ENCODE peak calls at places on chromosome 18, in ten cellular contexts. One of them, this sample, is unnamed.

GRCh38 chr18:74353169-74353775 is 37.6 kb downstream of the C18orf63 start:
- DNase-seq in heart left ventricle: no peak
- DNase-seq in stimulated activated naive CD8-positive, alpha-beta T cell treated with anti-CD3 and anti-CD28 coated beads, Interleukin-15, Interleukin-2, amounts not matched to agents 100 U/mL and 50 U/mL, for 24 hours: peak; percentile 33
- DNase-seq in HT-29: peak; percentile 56
- DNase-seq in stimulated activated CD4-positive, alpha-beta T cell treated with anti-CD3 and anti-CD28 coated beads, TNF-alpha, amount 100 ng/mL, for 24 hours: no peak
- DNase-seq in hippocampal formation: peak; percentile 91
- DNase-seq in Calu3: peak; percentile 63
- DNase-seq in CD8-positive, alpha-beta T cell: peak; percentile 56
- DNase-seq in fibroblast of the aortic adventitia: peak; percentile 87
- DNase-seq in DMS153: peak; percentile 60
- DNase-seq in this sample: peak; percentile 25

GRCh38 chr18:79294235-79294634 is 101.5 kb upstream of the NFATC1 start:
- DNase-seq in heart left ventricle: no peak
- DNase-seq in stimulated activated naive CD8-positive, alpha-beta T cell treated with anti-CD3 and anti-CD28 coated beads, Interleukin-15, Interleukin-2, amounts not matched to agents 100 U/mL and 50 U/mL, for 24 hours: no peak
- DNase-seq in HT-29: no peak
- DNase-seq in stimulated activated CD4-positive, alpha-beta T cell treated with anti-CD3 and anti-CD28 coated beads, TNF-alpha, amount 100 ng/mL, for 24 hours: no peak
- DNase-seq in hippocampal formation: no peak
- DNase-seq in Calu3: no peak
- DNase-seq in CD8-positive, alpha-beta T cell: no peak
- DNase-seq in fibroblast of the aortic adventitia: no peak
- DNase-seq in DMS153: no peak
- DNase-seq in this sample: no peak

GRCh38 chr18:44802508-44802907 is 121.8 kb downstream of the SETBP1 start:
- DNase-seq in heart left ventricle: no peak
- DNase-seq in stimulated activated naive CD8-positive, alpha-beta T cell treated with anti-CD3 and anti-CD28 coated beads, Interleukin-15, Interleukin-2, amounts not matched to agents 100 U/mL and 50 U/mL, for 24 hours: no peak
- DNase-seq in HT-29: no peak
- DNase-seq in stimulated activated CD4-positive, alpha-beta T cell treated with anti-CD3 and anti-CD28 coated beads, TNF-alpha, amount 100 ng/mL, for 24 hours: no peak
- DNase-seq in hippocampal formation: no peak
- DNase-seq in Calu3: no peak
- DNase-seq in CD8-positive, alpha-beta T cell: no peak
- DNase-seq in fibroblast of the aortic adventitia: peak; percentile 39
- DNase-seq in DMS153: no peak
- DNase-seq in this sample: no peak

GRCh38 chr18:48308027-48308635 is 101.1 kb downstream of the ZBTB7C start:
- DNase-seq in heart left ventricle: no peak
- DNase-seq in stimulated activated naive CD8-positive, alpha-beta T cell treated with anti-CD3 and anti-CD28 coated beads, Interleukin-15, Interleukin-2, amounts not matched to agents 100 U/mL and 50 U/mL, for 24 hours: no peak
- DNase-seq in HT-29: peak; percentile 86
- DNase-seq in stimulated activated CD4-positive, alpha-beta T cell treated with anti-CD3 and anti-CD28 coated beads, TNF-alpha, amount 100 ng/mL, for 24 hours: no peak
- DNase-seq in hippocampal formation: no peak
- DNase-seq in Calu3: peak; percentile 68
- DNase-seq in CD8-positive, alpha-beta T cell: no peak
- DNase-seq in fibroblast of the aortic adventitia: no peak
- DNase-seq in DMS153: no peak
- DNase-seq in this sample: no peak

GRCh38 chr18:67145586-67146292 is 370.8 kb downstream of the DSEL start:
- DNase-seq in heart left ventricle: no peak
- DNase-seq in stimulated activated naive CD8-positive, alpha-beta T cell treated with anti-CD3 and anti-CD28 coated beads, Interleukin-15, Interleukin-2, amounts not matched to agents 100 U/mL and 50 U/mL, for 24 hours: no peak
- DNase-seq in HT-29: no peak
- DNase-seq in stimulated activated CD4-positive, alpha-beta T cell treated with anti-CD3 and anti-CD28 coated beads, TNF-alpha, amount 100 ng/mL, for 24 hours: no peak
- DNase-seq in hippocampal formation: no peak
- DNase-seq in Calu3: no peak
- DNase-seq in CD8-positive, alpha-beta T cell: no peak
- DNase-seq in fibroblast of the aortic adventitia: no peak
- DNase-seq in DMS153: no peak
- DNase-seq in this sample: no peak

GRCh38 chr18:25109484-25109883 is 242.5 kb downstream of the ZNF521 start:
- DNase-seq in heart left ventricle: no peak
- DNase-seq in stimulated activated naive CD8-positive, alpha-beta T cell treated with anti-CD3 and anti-CD28 coated beads, Interleukin-15, Interleukin-2, amounts not matched to agents 100 U/mL and 50 U/mL, for 24 hours: no peak
- DNase-seq in HT-29: no peak
- DNase-seq in stimulated activated CD4-positive, alpha-beta T cell treated with anti-CD3 and anti-CD28 coated beads, TNF-alpha, amount 100 ng/mL, for 24 hours: no peak
- DNase-seq in hippocampal formation: no peak
- DNase-seq in Calu3: no peak
- DNase-seq in CD8-positive, alpha-beta T cell: no peak
- DNase-seq in fibroblast of the aortic adventitia: no peak
- DNase-seq in DMS153: no peak
- DNase-seq in this sample: no peak

GRCh38 chr18:55491606-55492005 is 96.4 kb downstream of the TCF4 start:
- DNase-seq in heart left ventricle: no peak
- DNase-seq in stimulated activated naive CD8-positive, alpha-beta T cell treated with anti-CD3 and anti-CD28 coated beads, Interleukin-15, Interleukin-2, amounts not matched to agents 100 U/mL and 50 U/mL, for 24 hours: no peak
- DNase-seq in HT-29: no peak
- DNase-seq in stimulated activated CD4-positive, alpha-beta T cell treated with anti-CD3 and anti-CD28 coated beads, TNF-alpha, amount 100 ng/mL, for 24 hours: no peak
- DNase-seq in hippocampal formation: no peak
- DNase-seq in Calu3: no peak
- DNase-seq in CD8-positive, alpha-beta T cell: no peak
- DNase-seq in fibroblast of the aortic adventitia: no peak
- DNase-seq in DMS153: no peak
- DNase-seq in this sample: no peak

GRCh38 chr18:20997371-20997770 is 114.2 kb downstream of the ROCK1 start:
- DNase-seq in heart left ventricle: no peak
- DNase-seq in stimulated activated naive CD8-positive, alpha-beta T cell treated with anti-CD3 and anti-CD28 coated beads, Interleukin-15, Interleukin-2, amounts not matched to agents 100 U/mL and 50 U/mL, for 24 hours: no peak
- DNase-seq in HT-29: no peak
- DNase-seq in stimulated activated CD4-positive, alpha-beta T cell treated with anti-CD3 and anti-CD28 coated beads, TNF-alpha, amount 100 ng/mL, for 24 hours: no peak
- DNase-seq in hippocampal formation: no peak
- DNase-seq in Calu3: no peak
- DNase-seq in CD8-positive, alpha-beta T cell: no peak
- DNase-seq in fibroblast of the aortic adventitia: no peak
- DNase-seq in DMS153: no peak
- DNase-seq in this sample: no peak

GRCh38 chr18:32442575-32442974 is 28.1 kb downstream of the GAREM1 start:
- DNase-seq in heart left ventricle: no peak
- DNase-seq in stimulated activated naive CD8-positive, alpha-beta T cell treated with anti-CD3 and anti-CD28 coated beads, Interleukin-15, Interleukin-2, amounts not matched to agents 100 U/mL and 50 U/mL, for 24 hours: no peak
- DNase-seq in HT-29: no peak
- DNase-seq in stimulated activated CD4-positive, alpha-beta T cell treated with anti-CD3 and anti-CD28 coated beads, TNF-alpha, amount 100 ng/mL, for 24 hours: no peak
- DNase-seq in hippocampal formation: peak; percentile 65
- DNase-seq in Calu3: no peak
- DNase-seq in CD8-positive, alpha-beta T cell: no peak
- DNase-seq in fibroblast of the aortic adventitia: no peak
- DNase-seq in DMS153: no peak
- DNase-seq in this sample: no peak

GRCh38 chr18:31679133-31679731 is 5.1 kb downstream of the B4GALT6 start:
- DNase-seq in heart left ventricle: no peak
- DNase-seq in stimulated activated naive CD8-positive, alpha-beta T cell treated with anti-CD3 and anti-CD28 coated beads, Interleukin-15, Interleukin-2, amounts not matched to agents 100 U/mL and 50 U/mL, for 24 hours: no peak
- DNase-seq in HT-29: peak; percentile 52
- DNase-seq in stimulated activated CD4-positive, alpha-beta T cell treated with anti-CD3 and anti-CD28 coated beads, TNF-alpha, amount 100 ng/mL, for 24 hours: no peak
- DNase-seq in hippocampal formation: no peak
- DNase-seq in Calu3: no peak
- DNase-seq in CD8-positive, alpha-beta T cell: no peak
- DNase-seq in fibroblast of the aortic adventitia: peak; percentile 85
- DNase-seq in DMS153: no peak
- DNase-seq in this sample: no peak

GRCh38 chr18:57267368-57267767 is 85.0 kb upstream of the ST8SIA3 start:
- DNase-seq in heart left ventricle: no peak
- DNase-seq in stimulated activated naive CD8-positive, alpha-beta T cell treated with anti-CD3 and anti-CD28 coated beads, Interleukin-15, Interleukin-2, amounts not matched to agents 100 U/mL and 50 U/mL, for 24 hours: no peak
- DNase-seq in HT-29: no peak
- DNase-seq in stimulated activated CD4-positive, alpha-beta T cell treated with anti-CD3 and anti-CD28 coated beads, TNF-alpha, amount 100 ng/mL, for 24 hours: no peak
- DNase-seq in hippocampal formation: no peak
- DNase-seq in Calu3: peak; percentile 55
- DNase-seq in CD8-positive, alpha-beta T cell: no peak
- DNase-seq in fibroblast of the aortic adventitia: no peak
- DNase-seq in DMS153: no peak
- DNase-seq in this sample: no peak

GRCh38 chr18:8232791-8233190 is 376.4 kb upstream of the RAB12 start:
- DNase-seq in heart left ventricle: no peak
- DNase-seq in stimulated activated naive CD8-positive, alpha-beta T cell treated with anti-CD3 and anti-CD28 coated beads, Interleukin-15, Interleukin-2, amounts not matched to agents 100 U/mL and 50 U/mL, for 24 hours: no peak
- DNase-seq in HT-29: no peak
- DNase-seq in stimulated activated CD4-positive, alpha-beta T cell treated with anti-CD3 and anti-CD28 coated beads, TNF-alpha, amount 100 ng/mL, for 24 hours: no peak
- DNase-seq in hippocampal formation: no peak
- DNase-seq in Calu3: no peak
- DNase-seq in CD8-positive, alpha-beta T cell: no peak
- DNase-seq in fibroblast of the aortic adventitia: no peak
- DNase-seq in DMS153: no peak
- DNase-seq in this sample: no peak

GRCh38 chr18:10744653-10745052 is 218.8 kb downstream of the NAPG start:
- DNase-seq in heart left ventricle: no peak
- DNase-seq in stimulated activated naive CD8-positive, alpha-beta T cell treated with anti-CD3 and anti-CD28 coated beads, Interleukin-15, Interleukin-2, amounts not matched to agents 100 U/mL and 50 U/mL, for 24 hours: no peak
- DNase-seq in HT-29: no peak
- DNase-seq in stimulated activated CD4-positive, alpha-beta T cell treated with anti-CD3 and anti-CD28 coated beads, TNF-alpha, amount 100 ng/mL, for 24 hours: no peak
- DNase-seq in hippocampal formation: no peak
- DNase-seq in Calu3: no peak
- DNase-seq in CD8-positive, alpha-beta T cell: no peak
- DNase-seq in fibroblast of the aortic adventitia: no peak
- DNase-seq in DMS153: no peak
- DNase-seq in this sample: no peak

GRCh38 chr18:61833387-61833786 is 59.4 kb downstream of the RNF152 start:
- DNase-seq in heart left ventricle: no peak
- DNase-seq in stimulated activated naive CD8-positive, alpha-beta T cell treated with anti-CD3 and anti-CD28 coated beads, Interleukin-15, Interleukin-2, amounts not matched to agents 100 U/mL and 50 U/mL, for 24 hours: no peak
- DNase-seq in HT-29: no peak
- DNase-seq in stimulated activated CD4-positive, alpha-beta T cell treated with anti-CD3 and anti-CD28 coated beads, TNF-alpha, amount 100 ng/mL, for 24 hours: no peak
- DNase-seq in hippocampal formation: no peak
- DNase-seq in Calu3: no peak
- DNase-seq in CD8-positive, alpha-beta T cell: no peak
- DNase-seq in fibroblast of the aortic adventitia: peak; percentile 24
- DNase-seq in DMS153: peak; percentile 26
- DNase-seq in this sample: no peak

GRCh38 chr18:2826581-2826980 is 20.2 kb upstream of the EMILIN2 start:
- DNase-seq in heart left ventricle: no peak
- DNase-seq in stimulated activated naive CD8-positive, alpha-beta T cell treated with anti-CD3 and anti-CD28 coated beads, Interleukin-15, Interleukin-2, amounts not matched to agents 100 U/mL and 50 U/mL, for 24 hours: no peak
- DNase-seq in HT-29: no peak
- DNase-seq in stimulated activated CD4-positive, alpha-beta T cell treated with anti-CD3 and anti-CD28 coated beads, TNF-alpha, amount 100 ng/mL, for 24 hours: no peak
- DNase-seq in hippocampal formation: no peak
- DNase-seq in Calu3: no peak
- DNase-seq in CD8-positive, alpha-beta T cell: no peak
- DNase-seq in fibroblast of the aortic adventitia: peak; percentile 88
- DNase-seq in DMS153: no peak
- DNase-seq in this sample: no peak

GRCh38 chr18:43668866-43669265 is 391.6 kb upstream of the SYT4 start:
- DNase-seq in heart left ventricle: no peak
- DNase-seq in stimulated activated naive CD8-positive, alpha-beta T cell treated with anti-CD3 and anti-CD28 coated beads, Interleukin-15, Interleukin-2, amounts not matched to agents 100 U/mL and 50 U/mL, for 24 hours: no peak
- DNase-seq in HT-29: no peak
- DNase-seq in stimulated activated CD4-positive, alpha-beta T cell treated with anti-CD3 and anti-CD28 coated beads, TNF-alpha, amount 100 ng/mL, for 24 hours: no peak
- DNase-seq in hippocampal formation: no peak
- DNase-seq in Calu3: no peak
- DNase-seq in CD8-positive, alpha-beta T cell: no peak
- DNase-seq in fibroblast of the aortic adventitia: peak; percentile 20
- DNase-seq in DMS153: no peak
- DNase-seq in this sample: no peak

GRCh38 chr18:11118051-11118450 is 31.3 kb downstream of the PIEZO2 start:
- DNase-seq in heart left ventricle: no peak
- DNase-seq in stimulated activated naive CD8-positive, alpha-beta T cell treated with anti-CD3 and anti-CD28 coated beads, Interleukin-15, Interleukin-2, amounts not matched to agents 100 U/mL and 50 U/mL, for 24 hours: no peak
- DNase-seq in HT-29: no peak
- DNase-seq in stimulated activated CD4-positive, alpha-beta T cell treated with anti-CD3 and anti-CD28 coated beads, TNF-alpha, amount 100 ng/mL, for 24 hours: no peak
- DNase-seq in hippocampal formation: no peak
- DNase-seq in Calu3: no peak
- DNase-seq in CD8-positive, alpha-beta T cell: no peak
- DNase-seq in fibroblast of the aortic adventitia: no peak
- DNase-seq in DMS153: no peak
- DNase-seq in this sample: no peak

GRCh38 chr18:12657048-12657848 is 659 bp downstream of the SPIRE1 start:
- DNase-seq in heart left ventricle: peak; percentile 72
- DNase-seq in stimulated activated naive CD8-positive, alpha-beta T cell treated with anti-CD3 and anti-CD28 coated beads, Interleukin-15, Interleukin-2, amounts not matched to agents 100 U/mL and 50 U/mL, for 24 hours: peak; percentile 35
- DNase-seq in HT-29: no peak
- DNase-seq in stimulated activated CD4-positive, alpha-beta T cell treated with anti-CD3 and anti-CD28 coated beads, TNF-alpha, amount 100 ng/mL, for 24 hours: peak; percentile 24
- DNase-seq in hippocampal formation: no peak
- DNase-seq in Calu3: peak; percentile 21
- DNase-seq in CD8-positive, alpha-beta T cell: no peak
- DNase-seq in fibroblast of the aortic adventitia: peak; percentile 39
- DNase-seq in DMS153: no peak
- DNase-seq in this sample: no peak

GRCh38 chr18:8967573-8967972 is 134.9 kb upstream of the NDUFV2 start:
- DNase-seq in heart left ventricle: no peak
- DNase-seq in stimulated activated naive CD8-positive, alpha-beta T cell treated with anti-CD3 and anti-CD28 coated beads, Interleukin-15, Interleukin-2, amounts not matched to agents 100 U/mL and 50 U/mL, for 24 hours: no peak
- DNase-seq in HT-29: no peak
- DNase-seq in stimulated activated CD4-positive, alpha-beta T cell treated with anti-CD3 and anti-CD28 coated beads, TNF-alpha, amount 100 ng/mL, for 24 hours: no peak
- DNase-seq in hippocampal formation: no peak
- DNase-seq in Calu3: no peak
- DNase-seq in CD8-positive, alpha-beta T cell: no peak
- DNase-seq in fibroblast of the aortic adventitia: no peak
- DNase-seq in DMS153: no peak
- DNase-seq in this sample: no peak

GRCh38 chr18:69978743-69979715 is 31.4 kb upstream of the CD226 start:
- DNase-seq in heart left ventricle: no peak
- DNase-seq in stimulated activated naive CD8-positive, alpha-beta T cell treated with anti-CD3 and anti-CD28 coated beads, Interleukin-15, Interleukin-2, amounts not matched to agents 100 U/mL and 50 U/mL, for 24 hours: no peak
- DNase-seq in HT-29: no peak
- DNase-seq in stimulated activated CD4-positive, alpha-beta T cell treated with anti-CD3 and anti-CD28 coated beads, TNF-alpha, amount 100 ng/mL, for 24 hours: no peak
- DNase-seq in hippocampal formation: no peak
- DNase-seq in Calu3: no peak
- DNase-seq in CD8-positive, alpha-beta T cell: no peak
- DNase-seq in fibroblast of the aortic adventitia: no peak
- DNase-seq in DMS153: no peak
- DNase-seq in this sample: no peak

GRCh38 chr18:76384861-76385680 is 110.0 kb downstream of the ZNF516 start:
- DNase-seq in heart left ventricle: no peak
- DNase-seq in stimulated activated naive CD8-positive, alpha-beta T cell treated with anti-CD3 and anti-CD28 coated beads, Interleukin-15, Interleukin-2, amounts not matched to agents 100 U/mL and 50 U/mL, for 24 hours: no peak
- DNase-seq in HT-29: no peak
- DNase-seq in stimulated activated CD4-positive, alpha-beta T cell treated with anti-CD3 and anti-CD28 coated beads, TNF-alpha, amount 100 ng/mL, for 24 hours: no peak
- DNase-seq in hippocampal formation: no peak
- DNase-seq in Calu3: no peak
- DNase-seq in CD8-positive, alpha-beta T cell: no peak
- DNase-seq in fibroblast of the aortic adventitia: no peak
- DNase-seq in DMS153: no peak
- DNase-seq in this sample: no peak

GRCh38 chr18:68494802-68495560 is 219.9 kb downstream of the TMX3 start:
- DNase-seq in heart left ventricle: no peak
- DNase-seq in stimulated activated naive CD8-positive, alpha-beta T cell treated with anti-CD3 and anti-CD28 coated beads, Interleukin-15, Interleukin-2, amounts not matched to agents 100 U/mL and 50 U/mL, for 24 hours: no peak
- DNase-seq in HT-29: no peak
- DNase-seq in stimulated activated CD4-positive, alpha-beta T cell treated with anti-CD3 and anti-CD28 coated beads, TNF-alpha, amount 100 ng/mL, for 24 hours: no peak
- DNase-seq in hippocampal formation: no peak
- DNase-seq in Calu3: no peak
- DNase-seq in CD8-positive, alpha-beta T cell: no peak
- DNase-seq in fibroblast of the aortic adventitia: peak; percentile 98
- DNase-seq in DMS153: no peak
- DNase-seq in this sample: no peak

GRCh38 chr18:77111449-77112160 is 21.0 kb downstream of the MBP start:
- DNase-seq in heart left ventricle: peak; percentile 55
- DNase-seq in stimulated activated naive CD8-positive, alpha-beta T cell treated with anti-CD3 and anti-CD28 coated beads, Interleukin-15, Interleukin-2, amounts not matched to agents 100 U/mL and 50 U/mL, for 24 hours: no peak
- DNase-seq in HT-29: no peak
- DNase-seq in stimulated activated CD4-positive, alpha-beta T cell treated with anti-CD3 and anti-CD28 coated beads, TNF-alpha, amount 100 ng/mL, for 24 hours: no peak
- DNase-seq in hippocampal formation: no peak
- DNase-seq in Calu3: no peak
- DNase-seq in CD8-positive, alpha-beta T cell: no peak
- DNase-seq in fibroblast of the aortic adventitia: no peak
- DNase-seq in DMS153: no peak
- DNase-seq in this sample: no peak

GRCh38 chr18:23574611-23575308 is 11.5 kb downstream of the NPC1 start:
- DNase-seq in heart left ventricle: no peak
- DNase-seq in stimulated activated naive CD8-positive, alpha-beta T cell treated with anti-CD3 and anti-CD28 coated beads, Interleukin-15, Interleukin-2, amounts not matched to agents 100 U/mL and 50 U/mL, for 24 hours: no peak
- DNase-seq in HT-29: no peak
- DNase-seq in stimulated activated CD4-positive, alpha-beta T cell treated with anti-CD3 and anti-CD28 coated beads, TNF-alpha, amount 100 ng/mL, for 24 hours: no peak
- DNase-seq in hippocampal formation: no peak
- DNase-seq in Calu3: no peak
- DNase-seq in CD8-positive, alpha-beta T cell: no peak
- DNase-seq in fibroblast of the aortic adventitia: no peak
- DNase-seq in DMS153: no peak
- DNase-seq in this sample: no peak

GRCh38 chr18:27109403-27109802 is 75.7 kb downstream of the CHST9 start:
- DNase-seq in heart left ventricle: no peak
- DNase-seq in stimulated activated naive CD8-positive, alpha-beta T cell treated with anti-CD3 and anti-CD28 coated beads, Interleukin-15, Interleukin-2, amounts not matched to agents 100 U/mL and 50 U/mL, for 24 hours: no peak
- DNase-seq in HT-29: no peak
- DNase-seq in stimulated activated CD4-positive, alpha-beta T cell treated with anti-CD3 and anti-CD28 coated beads, TNF-alpha, amount 100 ng/mL, for 24 hours: no peak
- DNase-seq in hippocampal formation: peak; percentile 18
- DNase-seq in Calu3: no peak
- DNase-seq in CD8-positive, alpha-beta T cell: no peak
- DNase-seq in fibroblast of the aortic adventitia: no peak
- DNase-seq in DMS153: no peak
- DNase-seq in this sample: no peak

GRCh38 chr18:62420151-62420512 is 95.0 kb downstream of the TNFRSF11A start:
- DNase-seq in heart left ventricle: no peak
- DNase-seq in stimulated activated naive CD8-positive, alpha-beta T cell treated with anti-CD3 and anti-CD28 coated beads, Interleukin-15, Interleukin-2, amounts not matched to agents 100 U/mL and 50 U/mL, for 24 hours: peak; percentile 33
- DNase-seq in HT-29: peak; percentile 72
- DNase-seq in stimulated activated CD4-positive, alpha-beta T cell treated with anti-CD3 and anti-CD28 coated beads, TNF-alpha, amount 100 ng/mL, for 24 hours: peak; percentile 18
- DNase-seq in hippocampal formation: no peak
- DNase-seq in Calu3: peak; percentile 83
- DNase-seq in CD8-positive, alpha-beta T cell: no peak
- DNase-seq in fibroblast of the aortic adventitia: peak; percentile 87
- DNase-seq in DMS153: no peak
- DNase-seq in this sample: peak; percentile 48

GRCh38 chr18:48127546-48128105 is 197.2 kb upstream of the SMAD2 start:
- DNase-seq in heart left ventricle: no peak
- DNase-seq in stimulated activated naive CD8-positive, alpha-beta T cell treated with anti-CD3 and anti-CD28 coated beads, Interleukin-15, Interleukin-2, amounts not matched to agents 100 U/mL and 50 U/mL, for 24 hours: no peak
- DNase-seq in HT-29: no peak
- DNase-seq in stimulated activated CD4-positive, alpha-beta T cell treated with anti-CD3 and anti-CD28 coated beads, TNF-alpha, amount 100 ng/mL, for 24 hours: no peak
- DNase-seq in hippocampal formation: no peak
- DNase-seq in Calu3: no peak
- DNase-seq in CD8-positive, alpha-beta T cell: no peak
- DNase-seq in fibroblast of the aortic adventitia: no peak
- DNase-seq in DMS153: no peak
- DNase-seq in this sample: no peak

GRCh38 chr18:45974088-45974536 is 7.0 kb upstream of the EPG5 start:
- DNase-seq in heart left ventricle: no peak
- DNase-seq in stimulated activated naive CD8-positive, alpha-beta T cell treated with anti-CD3 and anti-CD28 coated beads, Interleukin-15, Interleukin-2, amounts not matched to agents 100 U/mL and 50 U/mL, for 24 hours: peak; percentile 64
- DNase-seq in HT-29: peak; percentile 64
- DNase-seq in stimulated activated CD4-positive, alpha-beta T cell treated with anti-CD3 and anti-CD28 coated beads, TNF-alpha, amount 100 ng/mL, for 24 hours: peak; percentile 48
- DNase-seq in hippocampal formation: peak; percentile 75
- DNase-seq in Calu3: peak; percentile 62
- DNase-seq in CD8-positive, alpha-beta T cell: peak; percentile 70
- DNase-seq in fibroblast of the aortic adventitia: peak; percentile 92
- DNase-seq in DMS153: peak; percentile 66
- DNase-seq in this sample: peak; percentile 52